ENCODE peak calls at places on chromosomes 1 and 21, in ten cellular contexts. W is HFF-Myc; E is lower lobe of right lung; S is ascending aorta; V is MM.1S; Z is fibroblast of lung; O is CD8-positive, alpha-beta T cell; R is esophagus squamous epithelium; H is coronary artery; N is OCI-LY7. P is an unnamed sample.

GRCh38 chr1:153220606-153221303 is 3.4 kb downstream of the PRR9 start:
- DNase-seq in O (no peak), V (no peak), H (no peak), Z (no peak), E (no peak), N (no peak), S (no peak), W (no peak), R (no peak), P (no peak)

GRCh38 chr1:39701092-39701460 is 9.8 kb upstream of the HPCAL4 start:
- DNase-seq in V (no peak), E (no peak), W (no peak), O (no peak), N (no peak), Z (peak; percentile 56), R (no peak), S (no peak), H (no peak), P (no peak)

GRCh38 chr1:85132078-85132715 is 68.6 kb downstream of the SYDE2 start:
- DNase-seq in S (no peak), R (no peak), H (no peak), Z (no peak), E (no peak), W (no peak), N (no peak), V (no peak), O (no peak), P (no peak)

GRCh38 chr21:45376459-45377324 is 28.3 kb upstream of the COL18A1 start:
- DNase-seq in Z (no peak), V (no peak), W (no peak), S (peak; percentile 63), E (peak; percentile 15), H (no peak), R (no peak), O (no peak), N (no peak), P (no peak)

GRCh38 chr1:162899422-162900168 is 38.6 kb upstream of the CCDC190 start:
- DNase-seq in E (no peak), Z (peak; percentile 67), W (no peak), V (no peak), O (no peak), S (no peak), H (no peak), N (no peak), R (no peak), P (no peak)

GRCh38 chr1:121587777-121588176 is 403.0 kb downstream of the SRGAP2C start:
- DNase-seq in S (no peak), W (no peak), V (no peak), N (no peak), Z (no peak), O (no peak), H (no peak), E (no peak), R (no peak), P (no peak)

GRCh38 chr1:36322085-36322785 is 1.2 kb downstream of the EVA1B start:
- DNase-seq in R (no peak), V (no peak), N (no peak), Z (peak; percentile 26), W (no peak), H (no peak), E (no peak), O (no peak), S (peak; percentile 70), P (no peak)

GRCh38 chr1:99595441-99595840 is 50.5 kb upstream of the PALMD start:
- DNase-seq in R (no peak), H (no peak), S (no peak), Z (no peak), E (no peak), N (no peak), V (no peak), W (no peak), O (no peak), P (no peak)

GRCh38 chr1:201275266-201275666 is 8.0 kb upstream of the PKP1 start:
- DNase-seq in N (no peak), E (no peak), Z (peak; percentile 84), H (no peak), S (peak; percentile 69), R (no peak), W (no peak), V (no peak), O (no peak), P (peak; percentile 52)

GRCh38 chr1:200130552-200130951 is 103.0 kb downstream of the NR5A2 start:
- DNase-seq in N (no peak), E (no peak), W (no peak), H (no peak), R (no peak), V (no peak), O (no peak), Z (no peak), S (no peak), P (no peak)

GRCh38 chr1:248906741-248907661 is 966 bp downstream of the PGBD2 start:
- DNase-seq in R (no peak), W (no peak), V (no peak), E (no peak), N (no peak), H (no peak), O (no peak), Z (peak; percentile 5), S (no peak), P (no peak)

GRCh38 chr1:119544165-119544762 is 37.3 kb downstream of the HSD3B1 start:
- DNase-seq in R (no peak), W (no peak), N (peak; percentile 6), H (no peak), E (no peak), O (no peak), Z (no peak), V (no peak), S (no peak), P (no peak)

GRCh38 chr1:8463144-8463927 is 145.4 kb downstream of the SLC45A1 start:
- DNase-seq in S (no peak), V (no peak), Z (peak; percentile 88), H (no peak), E (no peak), N (peak; percentile 42), O (no peak), W (peak; percentile 83), R (no peak), P (no peak)

DNA sequence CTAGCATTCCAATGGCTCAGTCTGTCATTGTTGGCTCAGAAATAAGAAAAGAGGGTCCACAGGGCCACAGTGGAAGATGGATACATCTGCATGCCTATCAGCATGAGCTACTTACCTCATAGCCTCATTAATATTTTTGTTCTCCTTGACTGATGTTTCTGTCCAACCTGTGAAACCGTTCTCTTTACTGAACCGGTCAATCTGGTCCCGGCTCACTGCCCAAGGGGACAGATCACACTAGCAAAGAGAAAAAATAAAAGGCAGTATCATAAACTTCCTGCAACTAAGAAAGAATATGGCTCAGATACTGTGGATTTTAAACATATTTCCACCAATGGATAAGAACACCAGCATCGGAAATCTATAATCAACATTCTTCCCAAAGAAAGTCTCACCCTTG is 4.7 kb downstream of the RAB29 start:
- DNase-seq in H (no peak), O (no peak), R (no peak), W (no peak), V (no peak), N (no peak), E (no peak), S (no peak), Z (no peak), P (no peak)
- H3K4me3 ChIP-seq in H (no peak overlapping the region), O (no peak overlapping the region), R (no peak overlapping the region), W (no peak overlapping the region), V (no peak overlapping the region), N (no peak overlapping the region), E (no peak overlapping the region), S (no peak overlapping the region), Z (no peak overlapping the region), P (no peak overlapping the region)

GRCh38 chr1:94239796-94240195 is 2.4 kb upstream of the ARHGAP29 start:
- DNase-seq in R (no peak), W (no peak), H (no peak), Z (no peak), N (no peak), O (no peak), E (no peak), S (no peak), V (no peak), P (no peak)

GRCh38 chr1:94244816-94245215 is 7.4 kb upstream of the ARHGAP29 start:
- DNase-seq in R (no peak), H (no peak), V (no peak), N (no peak), Z (no peak), E (no peak), W (no peak), O (no peak), S (no peak), P (no peak)

GRCh38 chr1:94237291-94238226 is at the start of gene ARHGAP29:
- DNase-seq in Z (peak; percentile 44), O (peak; percentile 29), V (peak; percentile 75), S (peak; percentile 86), N (peak; percentile 40), E (peak; percentile 89), H (peak; percentile 85), W (no peak), R (no peak), P (no peak)

GRCh38 chr1:94243665-94244064 is 6.3 kb upstream of the ARHGAP29 start:
- DNase-seq in N (no peak), R (no peak), W (no peak), H (no peak), V (no peak), Z (no peak), O (no peak), S (no peak), E (no peak), P (no peak)

GRCh38 chr1:94240822-94241221 is 3.4 kb upstream of the ARHGAP29 start:
- DNase-seq in S (no peak), Z (peak; percentile 39), V (no peak), O (no peak), E (no peak), N (peak; percentile 3), H (no peak), W (no peak), R (no peak), P (no peak)
- TF ChIP-seq CTCF in S (no peak), Z (peak; percentile 28), V (no peak), O (no peak), E (peak; percentile 18), N (peak; percentile 73), H (no peak), W (peak; percentile 48), R (no peak), P (peak; percentile 60)

DNA sequence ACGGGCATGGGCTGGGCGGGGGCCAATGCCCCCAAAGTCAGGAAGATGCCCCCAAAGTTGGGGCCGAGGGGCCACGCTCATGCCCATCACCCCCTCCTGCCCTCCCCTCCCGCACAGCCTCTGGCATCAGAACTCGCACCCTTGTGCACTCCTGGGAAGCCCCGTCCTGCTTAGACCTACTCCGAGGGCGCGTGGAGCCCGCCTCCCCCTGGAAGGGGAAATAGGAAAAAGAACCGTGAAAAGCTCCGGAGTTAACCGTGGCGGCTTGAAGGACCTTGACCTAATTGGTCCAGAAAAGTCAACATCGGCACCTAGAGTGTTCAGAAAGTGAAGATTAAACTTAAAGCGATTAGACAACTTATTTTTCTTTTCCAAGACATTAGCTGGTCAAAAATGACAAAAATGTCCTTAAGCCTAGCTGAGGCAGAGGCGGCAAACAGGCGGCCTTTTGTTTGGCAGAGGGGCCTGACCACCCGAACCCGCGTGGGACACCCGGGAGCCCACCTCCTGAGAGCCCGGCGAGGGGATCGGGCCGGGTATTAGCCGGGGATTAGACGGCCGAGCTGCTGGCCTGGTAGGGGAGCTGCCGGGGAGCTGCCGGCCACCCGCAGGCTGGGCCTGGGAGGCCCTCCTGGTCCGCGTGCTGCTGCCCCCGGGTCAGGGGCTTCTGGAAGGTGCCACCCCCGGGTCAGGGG is 65.5 kb downstream of the PRDM16 start:
- DNase-seq in W (no peak), V (no peak), O (no peak), R (no peak), H (no peak), E (no peak), Z (no peak), N (no peak), S (no peak), P (no peak)
- H3K4me3 ChIP-seq in W (no peak overlapping the region), V (no peak overlapping the region), O (no peak overlapping the region), R (no peak overlapping the region), H (no peak overlapping the region), E (peak overlapping the region; percentile 6), Z (no peak overlapping the region), N (no peak overlapping the region), S (peak overlapping the region; percentile 24), P (no peak overlapping the region)

GRCh38 chr1:116881879-116882520 is 27.7 kb upstream of the PTGFRN start:
- DNase-seq in S (peak; percentile 73), H (peak; percentile 80), W (no peak), O (peak; percentile 27), E (peak; percentile 55), R (no peak), Z (peak; percentile 83), N (peak; percentile 4), V (no peak), P (no peak)
- TF ChIP-seq CTCF in S (no peak), H (no peak), W (peak; percentile 45), O (no peak), E (peak; percentile 16), R (peak; percentile 10), Z (no peak), N (peak; percentile 35), V (no peak), P (peak; percentile 59)